ENCODE peak calls at places on chromosomes 6 and 20, in five cellular contexts. One of them, this sample, is unnamed.

GRCh38 chr6:118886641-118887040 is 7.3 kb upstream of the ASF1A start:
- DNase-seq in transverse colon: no peak
- DNase-seq in sigmoid colon: no peak
- DNase-seq in H1: no peak
- DNase-seq in HepG2: no peak
- DNase-seq in this sample: no peak

GRCh38 chr20:32623667-32624157 is 38.6 kb upstream of the NOL4L start:
- DNase-seq in H1: no peak
- DNase-seq in sigmoid colon: no peak
- DNase-seq in HepG2: no peak
- DNase-seq in transverse colon: no peak
- DNase-seq in this sample: no peak

GRCh38 chr6:107264357-107264831 is 149.1 kb upstream of the BEND3 start:
- DNase-seq in transverse colon: no peak
- DNase-seq in sigmoid colon: no peak
- DNase-seq in H1: no peak
- DNase-seq in HepG2: peak
- DNase-seq in this sample: no peak

GRCh38 chr6:29678114-29678513 is 2.8 kb downstream of the ZFP57 start:
- DNase-seq in transverse colon: no peak
- DNase-seq in sigmoid colon: no peak
- DNase-seq in HepG2: no peak
- DNase-seq in H1: no peak
- DNase-seq in this sample: no peak

GRCh38 chr20:3735768-3736167 is 3.3 kb downstream of the HSPA12B start:
- DNase-seq in transverse colon: no peak
- DNase-seq in H1: no peak
- DNase-seq in sigmoid colon: no peak
- DNase-seq in HepG2: no peak
- DNase-seq in this sample: no peak

GRCh38 chr6:121522771-121523386 is 87.4 kb downstream of the GJA1 start:
- DNase-seq in transverse colon: no peak
- DNase-seq in sigmoid colon: no peak
- DNase-seq in HepG2: no peak
- DNase-seq in H1: no peak
- DNase-seq in this sample: no peak

GRCh38 chr20:17881741-17882064 is 86.9 kb downstream of the SNX5 start:
- DNase-seq in sigmoid colon: peak
- DNase-seq in HepG2: no peak
- DNase-seq in transverse colon: no peak
- DNase-seq in H1: no peak
- DNase-seq in this sample: no peak

GRCh38 chr6:34272022-34272926 is 23.5 kb upstream of the SMIM29 start:
- DNase-seq in HepG2: peak
- DNase-seq in sigmoid colon: no peak
- DNase-seq in H1: peak
- DNase-seq in transverse colon: no peak
- DNase-seq in this sample: no peak

GRCh38 chr6:18823782-18824386 is 436.7 kb downstream of the RNF144B start:
- DNase-seq in sigmoid colon: no peak
- DNase-seq in H1: peak
- DNase-seq in HepG2: peak
- DNase-seq in transverse colon: no peak
- DNase-seq in this sample: no peak

GRCh38 chr6:169724554-169725269 is 412 bp upstream of the PHF10 start:
- DNase-seq in HepG2: peak
- DNase-seq in H1: peak
- DNase-seq in sigmoid colon: peak
- DNase-seq in transverse colon: peak
- DNase-seq in this sample: peak

GRCh38 chr6:87731818-87732661 is 30.0 kb upstream of the AKIRIN2 start:
- DNase-seq in transverse colon: peak
- DNase-seq in sigmoid colon: peak
- DNase-seq in H1: no peak
- DNase-seq in HepG2: peak
- DNase-seq in this sample: peak

GRCh38 chr6:119158057-119158848 is 79.8 kb upstream of the FAM184A start:
- DNase-seq in H1: no peak
- DNase-seq in transverse colon: no peak
- DNase-seq in HepG2: no peak
- DNase-seq in sigmoid colon: peak
- DNase-seq in this sample: peak

GRCh38 chr6:116564296-116564695 is 7.0 kb upstream of the RWDD1 start:
- DNase-seq in transverse colon: no peak
- DNase-seq in H1: no peak
- DNase-seq in sigmoid colon: no peak
- DNase-seq in HepG2: no peak
- DNase-seq in this sample: no peak

GRCh38 chr6:144181639-144182038 is 31.3 kb downstream of the STX11 start:
- DNase-seq in transverse colon: no peak
- DNase-seq in H1: no peak
- DNase-seq in HepG2: no peak
- DNase-seq in sigmoid colon: no peak
- DNase-seq in this sample: no peak

GRCh38 chr20:31605902-31606677 is 1.0 kb downstream of the ID1 start:
- DNase-seq in sigmoid colon: peak
- DNase-seq in HepG2: peak
- DNase-seq in H1: no peak
- DNase-seq in transverse colon: peak
- DNase-seq in this sample: peak

GRCh38 chr6:64505312-64505711 is 869.7 kb downstream of the PHF3 start:
- DNase-seq in H1: peak
- DNase-seq in sigmoid colon: no peak
- DNase-seq in transverse colon: no peak
- DNase-seq in HepG2: peak
- DNase-seq in this sample: no peak

DNA sequence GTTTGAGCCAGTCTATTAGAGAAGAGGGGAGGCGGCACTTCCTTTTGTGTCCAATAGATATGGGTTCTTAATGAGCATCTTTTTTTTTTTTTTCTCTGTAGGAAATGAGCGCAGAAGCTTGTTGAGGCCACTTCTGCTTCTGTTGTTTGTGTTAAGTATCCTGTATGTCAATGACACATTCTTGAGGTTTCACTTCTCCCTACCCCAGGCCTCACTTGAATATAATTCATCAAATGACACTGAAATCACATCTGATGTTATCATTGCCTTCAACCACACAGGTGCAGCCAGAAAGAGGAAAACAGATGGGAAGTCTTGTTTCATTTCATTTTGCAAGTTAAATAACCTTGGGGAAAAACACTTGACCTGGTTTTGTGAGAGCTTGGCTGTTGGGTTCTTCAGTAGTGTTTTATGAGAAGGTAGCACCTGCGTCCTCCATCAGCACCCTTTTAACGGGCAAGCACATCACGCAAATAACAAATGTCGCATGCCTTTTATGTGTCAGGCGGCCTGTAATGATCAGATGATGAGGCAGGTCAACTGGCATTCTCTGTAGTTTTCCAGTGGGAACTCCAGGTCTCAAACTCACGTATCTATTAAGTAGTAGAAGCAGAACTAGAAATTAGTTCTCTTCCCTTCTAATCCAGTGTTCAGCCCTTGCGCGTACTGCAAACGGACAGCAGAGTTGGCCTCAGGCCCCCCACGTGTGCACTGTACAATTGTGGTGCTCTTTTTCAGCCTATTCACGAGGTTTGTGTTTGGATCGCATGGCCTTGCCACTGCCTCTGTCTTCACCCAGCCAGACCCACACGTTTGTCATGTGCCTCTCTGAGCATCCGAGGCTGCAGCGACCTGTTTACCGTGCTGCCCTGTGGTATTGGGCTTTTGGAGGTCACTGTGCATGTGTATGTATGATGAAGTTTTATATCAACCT is 23.5 kb downstream of the PLEKHG1 start:
- DNase-seq in sigmoid colon: no peak
- DNase-seq in transverse colon: no peak
- DNase-seq in HepG2: no peak
- DNase-seq in H1: no peak
- DNase-seq in this sample: no peak
- TF ChIP-seq EP300 in sigmoid colon: no peak
- TF ChIP-seq EP300 in transverse colon: no peak
- TF ChIP-seq EP300 in HepG2: no peak
- TF ChIP-seq EP300 in H1: no peak
- TF ChIP-seq EP300 in this sample: no peak

GRCh38 chr6:26156105-26156849 is 69.0 kb downstream of the HFE start:
- DNase-seq in transverse colon: peak
- DNase-seq in H1: peak
- DNase-seq in sigmoid colon: peak
- DNase-seq in HepG2: peak
- DNase-seq in this sample: peak

GRCh38 chr6:26157838-26158580 is 70.8 kb downstream of the HFE start:
- DNase-seq in sigmoid colon: peak
- DNase-seq in H1: peak
- DNase-seq in transverse colon: peak
- DNase-seq in HepG2: peak
- DNase-seq in this sample: peak

GRCh38 chr6:26156850-26157149 is 69.6 kb downstream of the HFE start:
- DNase-seq in HepG2: no peak
- DNase-seq in H1: no peak
- DNase-seq in transverse colon: no peak
- DNase-seq in sigmoid colon: peak
- DNase-seq in this sample: no peak

GRCh38 chr6:26158581-26159416 is 71.6 kb downstream of the HFE start:
- DNase-seq in H1: no peak
- DNase-seq in HepG2: no peak
- DNase-seq in transverse colon: peak
- DNase-seq in sigmoid colon: peak
- DNase-seq in this sample: peak

GRCh38 chr6:26157150-26157837 is 70.1 kb downstream of the HFE start:
- DNase-seq in sigmoid colon: no peak
- DNase-seq in H1: peak
- DNase-seq in transverse colon: peak
- DNase-seq in HepG2: no peak
- DNase-seq in this sample: peak
- TF ChIP-seq POLR2A in sigmoid colon: peak
- TF ChIP-seq POLR2A in H1: peak
- TF ChIP-seq POLR2A in transverse colon: no peak
- TF ChIP-seq POLR2A in HepG2: peak
- TF ChIP-seq POLR2A in this sample: peak

DNA sequence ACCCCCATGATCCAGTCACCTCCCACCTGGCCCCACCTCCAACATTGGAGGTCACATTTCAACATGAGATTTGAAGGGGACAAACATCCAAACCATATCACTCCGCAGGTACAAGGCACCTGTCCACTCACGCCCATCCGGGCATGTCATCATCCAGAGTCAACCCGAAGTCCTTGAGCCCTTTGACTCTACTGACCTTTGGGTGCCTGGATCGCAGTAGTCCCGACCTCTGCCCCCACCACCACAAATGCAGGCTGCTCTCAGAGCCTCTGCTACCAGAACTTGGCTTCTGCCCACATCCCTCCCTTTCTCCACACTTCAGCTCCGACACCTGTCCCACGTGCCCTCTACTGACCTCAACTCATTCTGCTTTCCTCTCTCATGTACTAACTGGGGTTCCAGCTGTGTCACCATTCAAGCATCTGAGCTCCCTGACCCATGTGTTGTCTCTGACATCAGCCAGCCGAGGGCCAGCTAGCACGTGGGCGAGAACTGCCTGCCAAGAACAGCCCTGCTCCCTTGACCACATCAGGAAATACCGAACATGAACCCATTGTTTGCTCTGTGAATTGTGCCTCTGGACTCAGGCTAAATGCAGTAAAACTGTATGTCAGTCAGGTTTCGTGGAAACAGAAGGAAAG is 498.3 kb upstream of the SULF2 start:
- DNase-seq in sigmoid colon: no peak
- DNase-seq in H1: no peak
- DNase-seq in transverse colon: peak
- DNase-seq in HepG2: peak
- DNase-seq in this sample: no peak
- TF ChIP-seq POLR2AphosphoS5 in sigmoid colon: no peak
- TF ChIP-seq POLR2AphosphoS5 in H1: no peak
- TF ChIP-seq POLR2AphosphoS5 in transverse colon: no peak
- TF ChIP-seq POLR2AphosphoS5 in HepG2: no peak
- TF ChIP-seq POLR2AphosphoS5 in this sample: no peak

GRCh38 chr6:26187981-26188635 is 100.9 kb downstream of the HFE start:
- DNase-seq in sigmoid colon: no peak
- DNase-seq in transverse colon: peak
- DNase-seq in H1: no peak
- DNase-seq in HepG2: peak
- DNase-seq in this sample: no peak
- TF ChIP-seq EP300 in sigmoid colon: no peak
- TF ChIP-seq EP300 in transverse colon: no peak
- TF ChIP-seq EP300 in H1: no peak
- TF ChIP-seq EP300 in HepG2: no peak
- TF ChIP-seq EP300 in this sample: no peak

GRCh38 chr6:24458134-24458533 is 31.2 kb downstream of the GPLD1 start:
- DNase-seq in sigmoid colon: no peak
- DNase-seq in transverse colon: no peak
- DNase-seq in HepG2: no peak
- DNase-seq in H1: no peak
- DNase-seq in this sample: no peak
- TF ChIP-seq POLR2A in sigmoid colon: no peak
- TF ChIP-seq POLR2A in transverse colon: no peak
- TF ChIP-seq POLR2A in HepG2: no peak
- TF ChIP-seq POLR2A in H1: no peak
- TF ChIP-seq POLR2A in this sample: no peak

DNA sequence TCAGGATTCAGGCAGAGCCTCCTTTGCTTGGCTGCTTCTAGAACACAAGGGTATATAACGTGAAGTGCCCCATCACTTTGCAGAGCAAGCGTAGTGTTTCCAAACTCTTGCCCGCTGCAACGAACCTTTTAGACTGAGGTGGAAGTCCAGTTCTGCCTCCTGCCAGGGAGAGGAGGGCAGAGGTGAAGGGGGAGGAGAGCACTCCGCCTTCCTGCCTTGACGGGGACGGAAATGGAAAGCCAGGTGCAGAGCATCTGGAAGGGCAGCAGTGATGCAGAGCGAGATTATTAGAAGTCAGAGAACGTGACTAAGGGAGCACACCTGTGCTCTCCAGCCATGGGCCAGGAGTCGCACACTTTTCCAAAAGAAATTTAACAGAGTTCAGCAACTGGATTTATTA is 63.4 kb downstream of the RREB1 start:
- DNase-seq in H1: no peak
- DNase-seq in sigmoid colon: no peak
- DNase-seq in HepG2: peak
- DNase-seq in transverse colon: peak
- DNase-seq in this sample: no peak
- TF ChIP-seq POLR2AphosphoS5 in H1: no peak
- TF ChIP-seq POLR2AphosphoS5 in sigmoid colon: no peak
- TF ChIP-seq POLR2AphosphoS5 in HepG2: no peak
- TF ChIP-seq POLR2AphosphoS5 in transverse colon: peak
- TF ChIP-seq POLR2AphosphoS5 in this sample: no peak

GRCh38 chr6:27700337-27700736 is 211.9 kb downstream of the OR2B2 start:
- DNase-seq in sigmoid colon: no peak
- DNase-seq in HepG2: no peak
- DNase-seq in H1: no peak
- DNase-seq in transverse colon: no peak
- DNase-seq in this sample: no peak

DNA sequence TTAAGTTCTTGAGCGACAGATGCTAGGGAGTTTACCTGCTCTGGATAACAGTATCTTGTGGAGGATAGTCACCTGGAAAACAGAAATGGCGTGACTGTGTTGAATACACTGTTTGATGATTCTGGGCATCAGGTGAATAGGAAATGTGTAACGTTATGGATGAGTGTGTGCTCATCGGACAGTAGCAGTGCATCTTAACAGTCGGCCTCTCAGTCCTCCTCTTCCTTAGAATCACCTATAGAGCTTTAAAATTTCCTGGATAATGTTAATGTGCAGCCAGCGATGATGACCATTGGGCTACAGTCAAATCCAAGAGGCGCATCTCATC is 217.7 kb downstream of the OR2B2 start:
- DNase-seq in H1: no peak
- DNase-seq in sigmoid colon: no peak
- DNase-seq in HepG2: no peak
- DNase-seq in transverse colon: no peak
- DNase-seq in this sample: no peak
- TF ChIP-seq EP300 in H1: no peak
- TF ChIP-seq EP300 in sigmoid colon: no peak
- TF ChIP-seq EP300 in HepG2: no peak
- TF ChIP-seq EP300 in transverse colon: no peak
- TF ChIP-seq EP300 in this sample: no peak

This sample was measured in suprapubic skin.